ENCODE peak calls at places on chromosomes 5 and 9, in ten cellular contexts. O is stomach, W is AG09319, U is AG04450, J is astrocyte, B is thyroid gland, Z is heart right ventricle, G is OCI-LY7, Y is tibial nerve, T is kidney. E is an unnamed sample.

GRCh38 chr5:59317023-59317771 is 576.3 kb downstream of the PDE4D start:
- DNase-seq in O (no peak), W (no peak), U (no peak), J (no peak), B (no peak), Z (no peak), G (no peak), Y (no peak), T (no peak), E (no peak)

GRCh38 chr5:150847334-150847695 is 994 bp downstream of the IRGM start:
- DNase-seq in O (no peak), W (no peak), U (no peak), J (no peak), B (no peak), Z (no peak), G (no peak), Y (no peak), T (no peak), E (no peak)

GRCh38 chr5:32217886-32218396 is 43.8 kb upstream of the GOLPH3 start:
- DNase-seq in O (no peak), W (no peak), U (no peak), J (no peak), B (peak), Z (no peak), G (peak), Y (no peak), T (no peak), E (no peak)

GRCh38 chr9:96603305-96604004 is 16.2 kb downstream of the CDC14B start:
- DNase-seq in O (no peak), W (no peak), U (no peak), J (peak), B (no peak), Z (no peak), G (no peak), Y (no peak), T (no peak), E (no peak)

GRCh38 chr5:137560414-137560813 is 61.3 kb upstream of the SPOCK1 start:
- DNase-seq in O (no peak), W (no peak), U (no peak), J (peak), B (no peak), Z (no peak), G (no peak), Y (no peak), T (no peak), E (no peak)

GRCh38 chr5:171592741-171593140 is 173.3 kb downstream of the FGF18 start:
- DNase-seq in O (no peak), W (no peak), U (no peak), J (peak), B (no peak), Z (no peak), G (no peak), Y (no peak), T (no peak), E (no peak)

GRCh38 chr5:102663771-102664530 is 91.2 kb upstream of the PAM start:
- DNase-seq in O (no peak), W (no peak), U (no peak), J (peak), B (no peak), Z (no peak), G (no peak), Y (no peak), T (no peak), E (no peak)

GRCh38 chr9:93900436-93900819 is 54.7 kb downstream of the BARX1 start:
- DNase-seq in O (peak), W (no peak), U (no peak), J (no peak), B (no peak), Z (no peak), G (no peak), Y (no peak), T (no peak), E (no peak)

GRCh38 chr5:8981496-8981895 is 564.4 kb downstream of the SEMA5A start:
- DNase-seq in O (no peak), W (no peak), U (peak), J (peak), B (no peak), Z (no peak), G (no peak), Y (no peak), T (no peak), E (no peak)

GRCh38 chr9:97591535-97591934 is 41.6 kb downstream of the TSTD2 start:
- DNase-seq in O (no peak), W (no peak), U (no peak), J (no peak), B (no peak), Z (no peak), G (no peak), Y (no peak), T (no peak), E (no peak)

GRCh38 chr5:141338538-141339306 is at the start of gene PCDHGA2:
- DNase-seq in O (no peak), W (no peak), U (no peak), J (peak), B (no peak), Z (no peak), G (peak), Y (no peak), T (no peak), E (peak)

GRCh38 chr5:38497946-38498345 is 58.5 kb downstream of the LIFR start:
- DNase-seq in O (no peak), W (no peak), U (no peak), J (no peak), B (no peak), Z (no peak), G (no peak), Y (no peak), T (no peak), E (no peak)

GRCh38 chr5:40474250-40474649 is 205.5 kb upstream of the PTGER4 start:
- DNase-seq in O (no peak), W (no peak), U (no peak), J (no peak), B (no peak), Z (no peak), G (no peak), Y (no peak), T (no peak), E (no peak)

GRCh38 chr9:124392855-124393460 is 22.3 kb downstream of the PSMB7 start:
- DNase-seq in O (no peak), W (peak), U (peak), J (peak), B (no peak), Z (no peak), G (peak), Y (no peak), T (no peak), E (no peak)
- TF ChIP-seq CTCF in O (no peak), W (peak), U (peak), J (peak), B (no peak), Z (no peak), G (peak), Y (peak), T (no peak), E (no peak)

GRCh38 chr9:17165734-17166133 is 30.9 kb downstream of the CNTLN start:
- DNase-seq in O (no peak), W (no peak), U (no peak), J (no peak), B (no peak), Z (no peak), G (no peak), Y (no peak), T (no peak), E (no peak)

DNA sequence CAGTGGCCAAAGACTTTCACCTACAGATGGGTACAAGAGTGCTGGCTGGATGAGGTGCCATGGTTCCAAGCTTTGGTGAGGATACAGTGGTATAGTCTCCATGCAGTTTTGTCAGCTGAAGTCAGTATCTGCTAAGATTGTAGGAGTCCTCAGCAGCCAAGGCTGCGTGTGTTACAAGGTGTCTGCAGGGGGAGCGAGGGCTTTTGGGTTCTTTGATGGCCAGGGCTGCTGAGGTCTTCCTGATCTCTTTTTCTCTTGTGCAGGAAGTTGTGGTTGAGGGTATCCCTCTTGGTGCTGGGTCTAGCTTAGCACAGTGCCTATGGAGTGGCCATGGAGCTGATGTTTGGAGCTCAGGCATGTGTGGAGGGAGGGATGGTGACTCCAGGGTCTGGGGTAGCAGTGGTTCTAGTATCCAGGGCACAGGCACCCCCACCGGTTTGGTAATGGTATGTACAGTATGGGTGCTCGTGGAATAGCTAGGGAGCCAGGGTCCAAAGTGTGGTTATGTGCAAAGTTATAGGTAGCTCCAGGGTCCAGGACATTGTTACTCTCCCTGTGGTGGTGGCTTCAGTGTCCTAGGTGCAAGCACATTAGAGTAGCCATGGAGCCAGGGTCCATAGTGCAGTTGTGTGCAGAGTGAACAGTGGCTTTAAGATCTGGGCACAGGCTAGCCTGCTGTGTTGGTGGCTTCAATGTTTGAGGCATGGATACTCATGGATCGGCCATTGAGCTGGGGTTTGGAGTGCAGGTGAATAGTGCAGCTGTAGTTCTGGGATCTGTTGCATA is 36.7 kb downstream of the CNTLN start:
- DNase-seq in O (no peak), W (no peak), U (no peak), J (no peak), B (no peak), Z (no peak), G (no peak), Y (no peak), T (no peak), E (no peak)
- TF ChIP-seq CTCF in O (no peak), W (no peak), U (no peak), J (no peak), B (no peak), Z (no peak), G (no peak), Y (no peak), T (no peak), E (no peak)

DNA sequence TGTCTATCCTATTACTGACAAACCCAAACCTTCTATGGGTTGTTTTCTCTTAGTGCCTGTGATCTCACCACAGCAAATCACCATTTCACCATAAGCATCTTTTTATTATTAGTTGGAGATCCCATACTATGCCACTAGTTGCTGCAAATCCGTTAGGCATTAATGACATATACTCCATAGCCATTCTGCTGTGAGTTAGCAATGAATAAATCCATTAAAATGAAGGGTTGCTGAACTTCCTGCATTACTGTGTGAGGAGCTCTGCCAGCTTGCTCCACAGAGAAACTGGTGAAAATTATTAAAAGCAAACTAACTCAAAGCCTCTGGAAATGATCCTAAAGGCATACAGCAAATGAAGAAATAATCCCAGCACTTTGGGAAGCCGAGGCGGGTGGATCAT is 102.0 kb downstream of the CFAP95 start:
- DNase-seq in O (no peak), W (no peak), U (no peak), J (no peak), B (no peak), Z (no peak), G (no peak), Y (no peak), T (no peak), E (no peak)
- TF ChIP-seq CTCF in O (no peak), W (no peak), U (no peak), J (no peak), B (no peak), Z (no peak), G (no peak), Y (no peak), T (no peak), E (no peak)

GRCh38 chr9:100014846-100015245 is 84.0 kb downstream of the ERP44 start:
- DNase-seq in O (no peak), W (no peak), U (no peak), J (no peak), B (no peak), Z (no peak), G (no peak), Y (no peak), T (no peak), E (no peak)

GRCh38 chr9:100013573-100013972 is 85.2 kb downstream of the ERP44 start:
- DNase-seq in O (no peak), W (no peak), U (no peak), J (no peak), B (no peak), Z (no peak), G (no peak), Y (no peak), T (no peak), E (no peak)

GRCh38 chr9:100011062-100011681 is 87.6 kb downstream of the ERP44 start:
- DNase-seq in O (no peak), W (peak), U (no peak), J (peak), B (no peak), Z (no peak), G (peak), Y (no peak), T (no peak), E (peak)
- TF ChIP-seq CTCF in O (peak), W (peak), U (peak), J (peak), B (peak), Z (peak), G (peak), Y (no peak), T (peak), E (peak)

GRCh38 chr5:79924936-79925893 is 65.8 kb downstream of the MTX3 start:
- DNase-seq in O (no peak), W (no peak), U (no peak), J (no peak), B (no peak), Z (no peak), G (peak), Y (no peak), T (no peak), E (no peak)
- TF ChIP-seq CTCF in O (no peak), W (peak), U (peak), J (no peak), B (no peak), Z (no peak), G (peak), Y (no peak), T (no peak), E (no peak)

GRCh38 chr5:138946831-138947560 is 71.9 kb upstream of the LRRTM2 start:
- DNase-seq in O (peak), W (no peak), U (no peak), J (no peak), B (peak), Z (no peak), G (no peak), Y (no peak), T (peak), E (no peak)

GRCh38 chr5:138943615-138944173 is 68.6 kb upstream of the LRRTM2 start:
- DNase-seq in O (no peak), W (no peak), U (no peak), J (no peak), B (peak), Z (no peak), G (no peak), Y (no peak), T (peak), E (no peak)

GRCh38 chr5:138944527-138945322 is 69.6 kb upstream of the LRRTM2 start:
- DNase-seq in O (peak), W (no peak), U (no peak), J (peak), B (peak), Z (no peak), G (no peak), Y (no peak), T (peak), E (peak)

GRCh38 chr5:138946241-138946623 is 71.1 kb upstream of the LRRTM2 start:
- DNase-seq in O (no peak), W (no peak), U (no peak), J (no peak), B (peak), Z (no peak), G (no peak), Y (no peak), T (peak), E (no peak)

GRCh38 chr5:138945421-138946240 is 70.5 kb upstream of the LRRTM2 start:
- DNase-seq in O (no peak), W (no peak), U (no peak), J (no peak), B (peak), Z (no peak), G (no peak), Y (no peak), T (peak), E (no peak)
- TF ChIP-seq CTCF in O (no peak), W (no peak), U (peak), J (no peak), B (no peak), Z (no peak), G (peak), Y (no peak), T (no peak), E (no peak)

DNA sequence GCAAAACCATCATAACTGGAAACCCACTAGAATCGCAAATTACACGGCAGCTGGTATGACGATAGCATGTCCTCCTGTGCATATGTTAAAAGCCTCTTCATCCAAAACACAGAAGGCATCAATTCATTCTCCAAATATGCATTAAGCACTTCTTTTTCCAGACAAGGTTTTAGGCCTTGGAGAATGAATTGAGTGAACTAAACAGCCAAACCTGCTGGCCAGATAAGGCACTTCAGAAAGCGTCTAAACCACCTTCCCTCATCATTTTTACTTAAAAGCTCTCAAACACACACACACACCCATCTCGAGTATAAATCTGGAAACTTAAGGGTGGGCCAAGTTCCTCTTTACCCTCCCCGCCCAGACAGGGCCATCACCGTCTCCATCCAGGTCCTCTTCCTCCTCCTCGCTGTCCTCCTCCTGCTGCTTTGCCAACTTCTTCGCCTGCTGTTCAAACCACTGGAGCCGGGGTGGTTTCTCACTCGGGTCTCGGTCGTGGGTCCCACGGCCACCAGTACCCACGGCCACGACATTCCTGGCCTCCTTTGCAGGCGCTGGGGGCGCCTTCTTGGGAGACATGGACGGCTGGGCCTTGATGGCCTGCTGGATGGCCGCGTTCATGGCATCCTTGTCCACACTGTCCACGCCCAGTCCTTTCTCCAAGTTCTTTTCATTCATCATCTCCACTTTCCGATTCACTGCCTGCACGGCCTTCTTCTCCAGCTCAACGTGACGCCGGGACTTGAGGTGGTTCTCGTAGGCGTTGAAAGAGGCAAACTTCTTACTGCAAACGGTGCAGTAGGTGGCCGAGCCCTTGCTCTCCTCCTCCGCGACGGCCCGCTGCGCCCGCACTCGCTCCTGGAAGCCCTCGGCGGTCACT is 696 bp downstream of the ZNF622 start:
- DNase-seq in O (no peak), W (no peak), U (no peak), J (peak), B (no peak), Z (no peak), G (peak), Y (no peak), T (peak), E (no peak)
- TF ChIP-seq CTCF in O (no peak), W (no peak), U (peak), J (peak), B (no peak), Z (no peak), G (peak), Y (no peak), T (no peak), E (no peak)

DNA sequence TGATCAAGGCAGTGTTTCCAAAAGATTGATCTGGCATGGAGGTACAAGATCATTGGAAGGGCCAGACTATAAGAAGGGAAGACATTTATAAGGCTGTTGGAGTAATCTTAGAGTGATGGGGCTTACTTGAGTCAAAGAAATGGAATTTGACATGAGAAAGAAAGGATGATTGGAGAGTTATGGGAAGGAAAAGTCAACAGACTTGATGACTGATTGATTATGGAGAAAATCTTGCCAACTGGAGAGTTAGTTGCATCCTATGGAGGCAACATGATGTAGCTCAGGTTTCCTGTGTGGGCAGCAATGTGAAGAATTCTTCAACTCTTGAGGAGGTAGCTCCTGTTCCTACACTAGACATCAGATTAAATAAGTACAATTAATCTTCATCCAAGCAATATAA is 10.9 kb upstream of the MAST4 start:
- DNase-seq in O (no peak), W (no peak), U (no peak), J (no peak), B (no peak), Z (no peak), G (no peak), Y (no peak), T (no peak), E (no peak)
- TF ChIP-seq CTCF in O (no peak), W (no peak), U (no peak), J (no peak), B (no peak), Z (no peak), G (no peak), Y (no peak), T (no peak), E (no peak)

GRCh38 chr5:167261309-167262100 is 1029.9 kb upstream of the WWC1 start:
- DNase-seq in O (no peak), W (no peak), U (no peak), J (no peak), B (no peak), Z (no peak), G (no peak), Y (no peak), T (no peak), E (no peak)
- TF ChIP-seq CTCF in O (no peak), W (peak), U (peak), J (peak), B (no peak), Z (peak), G (peak), Y (no peak), T (peak), E (no peak)

GRCh38 chr5:147576646-147577535 is 67.0 kb upstream of the DPYSL3 start:
- DNase-seq in O (peak), W (no peak), U (no peak), J (no peak), B (peak), Z (peak), G (no peak), Y (peak), T (no peak), E (peak)

GRCh38 chr5:147575598-147575997 is 65.7 kb upstream of the DPYSL3 start:
- DNase-seq in O (no peak), W (no peak), U (no peak), J (no peak), B (no peak), Z (no peak), G (no peak), Y (no peak), T (no peak), E (no peak)

GRCh38 chr5:147573171-147573570 is 63.3 kb upstream of the DPYSL3 start:
- DNase-seq in O (no peak), W (no peak), U (no peak), J (no peak), B (no peak), Z (no peak), G (no peak), Y (no peak), T (no peak), E (no peak)

DNA sequence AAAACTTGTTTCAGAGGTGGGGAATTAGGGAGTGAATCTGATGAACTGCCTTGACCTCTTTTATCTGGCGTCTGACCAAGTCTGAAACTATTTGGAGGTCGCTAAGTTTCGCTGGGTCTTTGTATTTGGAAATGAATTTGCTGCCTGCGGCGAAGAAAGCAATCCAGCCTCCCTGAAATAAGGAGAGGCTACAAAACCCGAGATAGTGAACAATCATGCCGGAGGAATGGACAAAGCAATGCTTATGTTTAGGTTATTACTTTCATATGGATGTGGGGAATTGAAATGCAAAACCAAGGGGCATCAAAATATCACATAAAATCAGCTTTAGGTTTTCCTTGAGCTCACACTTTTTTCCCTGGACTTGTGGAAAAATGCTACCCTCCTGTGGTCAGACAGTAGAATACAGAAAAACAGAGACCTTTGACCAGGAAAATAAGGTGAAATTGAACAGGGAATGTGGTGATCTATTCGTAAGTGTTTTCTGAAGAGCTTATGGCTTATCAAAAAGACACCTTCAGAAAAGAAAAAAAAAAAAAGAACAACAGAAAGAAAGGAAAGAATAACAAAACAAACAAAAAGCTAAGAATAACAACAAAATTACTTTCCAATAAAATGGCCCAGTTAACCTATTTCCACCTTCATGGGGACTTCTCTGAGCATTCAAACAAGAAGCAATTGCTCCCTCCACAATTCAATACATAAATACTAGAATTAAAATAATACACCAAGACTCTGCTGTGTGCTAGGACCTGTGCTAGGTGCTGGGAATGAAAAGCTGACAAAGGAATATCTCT is 68.6 kb upstream of the DPYSL3 start:
- DNase-seq in O (no peak), W (no peak), U (no peak), J (peak), B (no peak), Z (no peak), G (peak), Y (no peak), T (no peak), E (no peak)
- TF ChIP-seq CTCF in O (no peak), W (peak), U (peak), J (peak), B (peak), Z (peak), G (peak), Y (peak), T (peak), E (no peak)

E was measured in GM13976.